ENCODE peak calls at places on chromosomes 7 and 10, in seven cellular contexts. B is HCT116, C is heart right ventricle, L is WERI-Rb-1, R is osteoblast, D is psoas muscle, O is tibial nerve. X is an unnamed sample.

GRCh38 chr7:209416-209815 is 17.0 kb downstream of the FAM20C start:
- DNase-seq in B (no peak), D (no peak), O (no peak), C (no peak), R (no peak), L (no peak), X (no peak)

GRCh38 chr7:128708824-128709223 is 30.3 kb upstream of the CALU start:
- DNase-seq in B (no peak), R (no peak), C (no peak), O (no peak), L (no peak), D (no peak), X (no peak)

GRCh38 chr7:17054206-17054605 is 172.4 kb upstream of the AGR3 start:
- DNase-seq in R (no peak), B (no peak), L (no peak), D (no peak), O (no peak), C (no peak), X (no peak)

GRCh38 chr10:69232252-69232651 is 12.1 kb downstream of the HKDC1 start:
- DNase-seq in C (no peak), D (no peak), B (peak), R (peak), L (no peak), O (no peak), X (no peak)

GRCh38 chr7:131602304-131602993 is 46.0 kb upstream of the PODXL start:
- DNase-seq in D (no peak), B (no peak), L (no peak), R (peak), O (no peak), C (no peak), X (no peak)

GRCh38 chr7:134785842-134786241 is 6.4 kb downstream of the CALD1 start:
- DNase-seq in O (no peak), D (no peak), L (no peak), R (no peak), B (no peak), C (no peak), X (no peak)

GRCh38 chr10:46539596-46540411 is 16.7 kb downstream of the GPRIN2 start:
- DNase-seq in L (no peak), B (no peak), C (no peak), R (peak), O (peak), D (peak), X (no peak)

GRCh38 chr10:34537629-34538231 is 277.4 kb downstream of the PARD3 start:
- DNase-seq in O (no peak), R (peak), B (no peak), D (no peak), C (no peak), L (no peak), X (no peak)

GRCh38 chr7:28732037-28732869 is 225.9 kb downstream of the TRIL start:
- DNase-seq in B (no peak), R (peak), D (no peak), C (no peak), O (no peak), L (no peak), X (no peak)

GRCh38 chr10:132065491-132066105 is at the start of gene JAKMIP3:
- DNase-seq in D (peak), B (no peak), C (peak), L (no peak), R (peak), O (no peak), X (no peak)
- H3K27ac ChIP-seq in D (peak), B (no peak), C (peak), L (no peak), R (peak), O (no peak), X (no peak)

GRCh38 chr7:39829028-39829427 is 121.0 kb upstream of the CDK13 start:
- DNase-seq in C (no peak), R (no peak), L (no peak), B (no peak), D (no peak), O (no peak), X (no peak)

GRCh38 chr7:39826166-39826565 is 123.9 kb upstream of the CDK13 start:
- DNase-seq in D (no peak), O (no peak), L (peak), C (no peak), R (no peak), B (no peak), X (no peak)

GRCh38 chr7:39825391-39825790 is 124.7 kb upstream of the CDK13 start:
- DNase-seq in C (no peak), L (no peak), R (peak), O (no peak), D (no peak), B (no peak), X (no peak)

GRCh38 chr7:39824801-39825200 is 125.3 kb upstream of the CDK13 start:
- DNase-seq in O (no peak), D (no peak), C (no peak), R (no peak), L (no peak), B (no peak), X (no peak)

GRCh38 chr7:39827571-39827970 is 122.5 kb upstream of the CDK13 start:
- DNase-seq in R (no peak), L (no peak), B (no peak), D (no peak), O (no peak), C (no peak), X (no peak)
- TF ChIP-seq CTCF in R (no peak), L (no peak), B (no peak), D (no peak), O (no peak), C (no peak), X (no peak)

DNA sequence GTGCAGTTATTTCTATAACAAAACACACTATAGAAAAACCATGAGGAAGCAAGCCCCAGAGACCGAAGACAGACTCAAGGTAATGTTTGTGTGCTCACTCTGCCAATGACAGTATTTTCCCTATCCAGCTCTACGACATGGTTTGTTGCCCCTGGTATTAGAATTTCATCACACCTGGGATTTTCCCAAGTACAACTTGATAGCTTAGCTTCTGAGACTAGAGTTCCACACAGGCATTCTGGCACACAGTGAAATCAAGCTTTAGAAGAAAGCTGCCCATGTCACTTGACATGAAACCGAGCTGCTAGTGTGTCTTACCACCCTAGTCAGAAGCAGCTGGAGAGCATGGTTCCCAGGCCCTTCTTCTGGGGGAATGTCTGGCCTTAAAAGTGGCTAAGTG is 44.1 kb upstream of the AKR1E2 start:
- DNase-seq in C (no peak), L (no peak), B (no peak), R (no peak), O (no peak), D (no peak), X (no peak)
- H3K27ac ChIP-seq in C (no peak), L (no peak), B (no peak), R (no peak), O (no peak), D (peak), X (no peak)

GRCh38 chr10:78579995-78580394 is 488.8 kb upstream of the ZMIZ1 start:
- DNase-seq in O (no peak), L (no peak), R (no peak), D (peak), B (no peak), C (peak), X (no peak)
- TF ChIP-seq CTCF in O (no peak), L (no peak), R (no peak), D (no peak), B (no peak), C (no peak), X (no peak)

GRCh38 chr7:24868724-24869123 is 111.3 kb downstream of the OSBPL3 start:
- DNase-seq in O (no peak), D (no peak), B (no peak), R (no peak), C (no peak), L (no peak), X (no peak)
- H3K27ac ChIP-seq in O (no peak), D (no peak), B (no peak), R (no peak), C (no peak), L (no peak), X (no peak)

X was measured in thoracic aorta.